ENCODE peak calls at places on chromosomes 3 and 15, in four cellular contexts. V is H1, A is IMR-90, P is H9. I is an unnamed sample.

GRCh38 chr15:88651971-88652370 is 13.2 kb downstream of the ISG20 start:
- DNase-seq in V (no peak), A (no peak), P (no peak), I (no peak)

GRCh38 chr3:98343647-98344507 is 9.8 kb upstream of the OR5K4 start:
- DNase-seq in V (no peak), A (peak), P (peak), I (peak)

GRCh38 chr3:133742351-133743091 is 3.7 kb upstream of the TF start:
- DNase-seq in V (no peak), A (peak), P (no peak), I (no peak)

GRCh38 chr3:111998661-111999641 is at the start of gene TAGLN3:
- DNase-seq in V (no peak), A (no peak), P (peak), I (peak)

GRCh38 chr15:100704281-100705055 is 102.1 kb downstream of the ASB7 start:
- DNase-seq in V (no peak), A (peak), P (no peak), I (no peak)

GRCh38 chr3:99780749-99781148 is 36.9 kb upstream of the CMSS1 start:
- DNase-seq in V (no peak), A (no peak), P (no peak), I (no peak)

GRCh38 chr3:134211797-134212196 is 38.9 kb downstream of the RYK start:
- DNase-seq in V (no peak), A (peak), P (peak), I (peak)

GRCh38 chr3:134485075-134485536 is 679 bp downstream of the ANAPC13 start:
- DNase-seq in V (no peak), A (no peak), P (no peak), I (peak)

GRCh38 chr15:56052389-56053045 is 59.1 kb upstream of the NEDD4 start:
- DNase-seq in V (no peak), A (peak), P (no peak), I (peak)

GRCh38 chr3:73026111-73026510 is 29.5 kb downstream of the PPP4R2 start:
- DNase-seq in V (no peak), A (no peak), P (no peak), I (no peak)

GRCh38 chr3:127102587-127102986 is 90.3 kb upstream of the PRR23E start:
- DNase-seq in V (no peak), A (no peak), P (no peak), I (no peak)

GRCh38 chr3:29412117-29412516 is 131.2 kb downstream of the RBMS3 start:
- DNase-seq in V (no peak), A (peak), P (no peak), I (no peak)

GRCh38 chr15:69976366-69976994 is 121.2 kb downstream of the TLE3 start:
- DNase-seq in V (no peak), A (peak), P (peak), I (peak)

GRCh38 chr3:52190294-52190841 is 7.6 kb upstream of the ALAS1 start:
- DNase-seq in V (no peak), A (peak), P (no peak), I (no peak)

GRCh38 chr3:186502138-186502941 is 41.8 kb downstream of the CRYGS start:
- DNase-seq in V (no peak), A (no peak), P (no peak), I (no peak)

GRCh38 chr3:45775571-45776290 is 20.6 kb downstream of the SLC6A20 start:
- DNase-seq in V (no peak), A (no peak), P (no peak), I (no peak)

GRCh38 chr3:119743921-119744320 is 38.0 kb upstream of the NR1I2 start:
- DNase-seq in V (no peak), A (no peak), P (no peak), I (no peak)

GRCh38 chr3:56693750-56694149 is 10.7 kb upstream of the TASOR start:
- DNase-seq in V (no peak), A (no peak), P (no peak), I (no peak)

GRCh38 chr3:157204431-157204830 is 44.5 kb upstream of the CCNL1 start:
- DNase-seq in V (no peak), A (peak), P (no peak), I (peak)

GRCh38 chr3:33433843-33434242 is 6.4 kb downstream of the UBP1 start:
- DNase-seq in V (no peak), A (peak), P (no peak), I (no peak)

GRCh38 chr3:53051929-53052328 is 6.1 kb upstream of the SFMBT1 start:
- DNase-seq in V (no peak), A (no peak), P (no peak), I (peak)

GRCh38 chr3:39275963-39276593 is 3.8 kb downstream of the CX3CR1 start:
- DNase-seq in V (no peak), A (no peak), P (peak), I (no peak)

GRCh38 chr15:65833501-65834220 is 35.6 kb upstream of the RAB11A start:
- DNase-seq in V (no peak), A (no peak), P (no peak), I (no peak)

GRCh38 chr3:189340680-189341460 is 169.1 kb downstream of the TPRG1 start:
- DNase-seq in V (no peak), A (no peak), P (peak), I (peak)

GRCh38 chr3:37591130-37591865 is 270.4 kb upstream of the CTDSPL start:
- DNase-seq in V (no peak), A (no peak), P (no peak), I (no peak)

GRCh38 chr3:197613187-197613586 is 57.4 kb upstream of the BDH1 start:
- DNase-seq in V (no peak), A (no peak), P (no peak), I (no peak)

GRCh38 chr15:76196286-76196948 is 114.9 kb downstream of the ETFA start:
- DNase-seq in V (no peak), A (peak), P (no peak), I (peak)

DNA sequence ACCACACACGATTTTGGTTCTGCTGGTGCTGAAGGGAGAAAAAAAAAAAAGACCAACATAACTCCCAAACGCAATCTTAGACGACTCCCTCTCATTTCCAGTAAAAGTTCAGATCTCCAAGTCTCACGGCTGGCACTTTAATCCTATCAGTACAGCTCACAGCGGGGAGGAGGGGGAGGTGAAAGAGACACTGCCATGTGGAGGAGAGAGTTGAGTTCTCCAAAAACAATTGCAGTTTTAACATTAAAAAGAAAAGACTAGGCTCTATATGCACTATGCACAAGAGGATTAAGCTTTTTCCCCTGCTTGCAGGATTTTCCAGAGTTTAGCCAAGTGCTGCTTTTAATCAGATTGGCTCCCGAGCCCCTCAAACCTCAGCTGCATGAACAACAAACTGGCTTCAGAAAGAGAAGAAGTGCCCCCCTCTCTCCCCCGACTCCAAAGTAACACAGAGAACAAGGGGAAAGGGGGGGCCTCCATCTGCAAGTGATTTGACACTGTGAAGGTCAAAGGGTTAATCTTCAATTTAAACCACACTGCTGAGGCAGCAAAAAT is 16.7 kb downstream of the BMF start:
- DNase-seq in V (no peak), A (no peak), P (no peak), I (peak)
- H4K8ac ChIP-seq in V (no peak), A (peak), P (no peak), I (no peak)

GRCh38 chr3:49705390-49705960 is 14.0 kb downstream of the AMIGO3 start:
- DNase-seq in V (no peak), A (no peak), P (no peak), I (no peak)

GRCh38 chr3:49707113-49707480 is 12.4 kb downstream of the AMIGO3 start:
- DNase-seq in V (no peak), A (peak), P (no peak), I (no peak)

GRCh38 chr3:49704629-49705028 is 14.9 kb downstream of the AMIGO3 start:
- DNase-seq in V (no peak), A (no peak), P (no peak), I (no peak)

GRCh38 chr3:49703956-49704355 is 14.6 kb downstream of the RNF123 start:
- DNase-seq in V (no peak), A (no peak), P (no peak), I (no peak)

DNA sequence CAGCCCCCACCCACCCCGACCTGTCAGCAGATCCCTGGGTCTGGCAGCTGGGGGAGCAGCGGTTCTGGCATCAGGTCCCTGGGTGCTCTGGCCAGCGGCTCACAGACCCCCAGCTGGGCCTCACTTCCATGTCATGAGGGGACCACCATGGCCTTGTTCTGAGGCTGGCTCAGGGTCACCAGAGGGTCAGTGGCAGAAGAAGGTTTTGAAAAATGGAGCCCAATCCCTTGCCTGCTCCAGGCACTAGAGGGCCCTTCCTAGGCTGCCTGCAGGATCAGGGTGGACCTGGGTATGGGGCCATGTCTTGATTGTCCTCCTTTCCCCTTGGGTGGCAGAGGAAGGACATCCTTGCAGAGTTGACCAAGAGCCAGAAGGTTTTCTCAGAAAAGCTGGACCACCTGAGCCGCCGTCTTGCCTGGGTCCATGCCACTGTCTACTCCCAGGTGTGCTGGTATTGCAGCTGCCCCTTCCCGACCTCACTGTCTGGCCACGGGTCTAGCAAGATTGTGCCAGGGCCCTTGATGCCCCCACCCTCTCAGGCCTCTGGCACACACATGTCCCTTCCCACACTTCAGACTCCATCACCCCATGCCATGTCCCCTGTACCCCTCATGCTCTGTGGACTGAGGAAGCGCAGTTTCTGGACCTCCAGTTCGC is 12.9 kb downstream of the AMIGO3 start:
- DNase-seq in V (no peak), A (no peak), P (no peak), I (no peak)
- H4K5ac ChIP-seq in V (no peak), A (no peak), P (no peak), I (no peak)

GRCh38 chr3:132721479-132722164 is 587 bp downstream of the NPHP3 start:
- DNase-seq in V (no peak), A (peak), P (peak), I (peak)
- H2BK120ac ChIP-seq in V (no peak), A (no peak), P (no peak), I (no peak)

GRCh38 chr3:14650193-14650592 is 1.4 kb upstream of the CCDC174 start:
- DNase-seq in V (no peak), A (no peak), P (no peak), I (no peak)
- H4K8ac ChIP-seq in V (no peak), A (no peak), P (no peak), I (no peak)